ENCODE peak calls at places on chromosomes 16 and 17, in six cellular contexts. E is endothelial cell; U is NCI-H510A treated with DMSO at 0.1 percent for 48 hours; L is fibroblast of pulmonary artery; T is CD8-positive, alpha-beta T cell; M is fibroblast of lung. A is an unnamed sample.

GRCh38 chr17:38733315-38734234 is 3.4 kb downstream of the CISD3 start:
- DNase-seq in T (no peak), U (no peak), L (no peak), E (no peak), M (no peak), A (peak; percentile 54)

GRCh38 chr17:63988741-63989621 is 9.2 kb upstream of the PRR29 start:
- DNase-seq in T (no peak), E (no peak), L (no peak), U (no peak), M (no peak), A (no peak)

GRCh38 chr17:72411124-72411563 is 290.3 kb downstream of the SOX9 start:
- DNase-seq in T (no peak), U (no peak), E (no peak), L (no peak), M (no peak), A (no peak)

GRCh38 chr17:17681744-17682292 is 560 bp downstream of the RAI1 start:
- DNase-seq in T (peak; percentile 6), E (peak; percentile 44), U (no peak), M (no peak), L (no peak), A (no peak)

GRCh38 chr17:5049314-5049819 is 14.1 kb upstream of the SLC52A1 start:
- DNase-seq in T (peak; percentile 42), E (no peak), U (no peak), L (no peak), M (no peak), A (no peak)

GRCh38 chr17:63001689-63002394 is 35.8 kb downstream of the TANC2 start:
- DNase-seq in T (no peak), M (no peak), E (no peak), L (no peak), U (no peak), A (peak; percentile 12)

GRCh38 chr17:14301761-14302401 is 1.0 kb downstream of the HS3ST3B1 start:
- DNase-seq in M (peak; percentile 65), U (no peak), T (peak; percentile 22), E (peak; percentile 36), L (peak; percentile 61), A (peak; percentile 43)

GRCh38 chr17:74332763-74333220 is 6.8 kb downstream of the KIF19 start:
- DNase-seq in T (no peak), E (no peak), L (no peak), U (peak; percentile 98), M (no peak), A (no peak)

GRCh38 chr16:2835638-2836493 is 5.8 kb downstream of the ZG16B start:
- DNase-seq in U (no peak), E (no peak), T (no peak), M (peak; percentile 70), L (peak; percentile 90), A (no peak)

GRCh38 chr17:55265434-55266021 is 768 bp downstream of the HLF start:
- DNase-seq in T (no peak), E (peak; percentile 17), M (no peak), U (no peak), L (no peak), A (no peak)

GRCh38 chr16:24291932-24292331 is 35.8 kb downstream of the CACNG3 start:
- DNase-seq in M (no peak), U (no peak), T (no peak), E (no peak), L (no peak), A (no peak)

GRCh38 chr17:67435122-67435521 is 58.0 kb downstream of the PITPNC1 start:
- DNase-seq in M (no peak), L (peak; percentile 47), E (no peak), T (peak; percentile 47), U (no peak), A (no peak)

GRCh38 chr17:6323626-6324356 is 111.1 kb downstream of the AIPL1 start:
- DNase-seq in T (no peak), M (no peak), E (no peak), L (no peak), U (no peak), A (no peak)

GRCh38 chr17:75639771-75640555 is 6.7 kb downstream of the SMIM5 start:
- DNase-seq in U (peak; percentile 83), M (no peak), T (no peak), E (no peak), L (no peak), A (peak; percentile 67)

GRCh38 chr16:85541181-85541580 is 71.9 kb upstream of the GSE1 start:
- DNase-seq in M (no peak), T (no peak), L (no peak), E (no peak), U (no peak), A (no peak)

GRCh38 chr16:77437859-77438258 is 3.0 kb upstream of the ADAMTS18 start:
- DNase-seq in L (peak; percentile 33), U (peak; percentile 18), E (no peak), M (peak; percentile 52), T (no peak), A (no peak)

GRCh38 chr17:12116143-12116542 is 95.5 kb downstream of the MAP2K4 start:
- DNase-seq in M (no peak), E (no peak), T (no peak), L (no peak), U (no peak), A (no peak)

GRCh38 chr16:11535494-11535893 is 51.2 kb downstream of the LITAF start:
- DNase-seq in M (no peak), U (peak; percentile 37), L (no peak), T (no peak), E (no peak), A (no peak)

GRCh38 chr17:29565643-29566472 is 979 bp downstream of the ABHD15 start:
- DNase-seq in E (no peak), L (no peak), T (no peak), U (peak; percentile 84), M (no peak), A (peak; percentile 72)

GRCh38 chr16:10729649-10730048 is 14.0 kb upstream of the NUBP1 start:
- DNase-seq in U (peak; percentile 28), L (peak; percentile 42), E (no peak), T (no peak), M (peak; percentile 31), A (peak; percentile 29)

GRCh38 chr17:80640379-80641071 is 95.9 kb downstream of the RPTOR start:
- DNase-seq in E (no peak), M (no peak), T (no peak), L (no peak), U (no peak), A (no peak)

GRCh38 chr16:77564791-77565390 is 130.1 kb upstream of the ADAMTS18 start:
- DNase-seq in T (no peak), E (no peak), U (no peak), L (peak; percentile 49), M (peak; percentile 41), A (no peak)

GRCh38 chr16:50458694-50459271 is 89.4 kb upstream of the NKD1 start:
- DNase-seq in L (no peak), T (no peak), M (no peak), E (no peak), U (peak; percentile 95), A (no peak)

A was measured in HuH-7.5.